ENCODE peak calls at places on chromosomes 13 and 19, in seven cellular contexts. U is NB4, G is H54, R is breast epithelium, F is right lobe of liver, K is body of pancreas, W is lower leg skin. P is an unnamed sample.

GRCh38 chr19:18607222-18608101 is 863 bp upstream of the CRLF1 start:
- DNase-seq in R (no peak), G (no peak), F (no peak), K (no peak), W (no peak), U (no peak), P (no peak)

GRCh38 chr13:48570225-48570828 is 37.4 kb upstream of the RCBTB2 start:
- DNase-seq in W (no peak), R (no peak), K (peak), U (peak), G (no peak), F (no peak), P (no peak)

GRCh38 chr13:108426893-108427292 is 157.4 kb downstream of the TNFSF13B start:
- DNase-seq in G (no peak), F (no peak), W (no peak), U (no peak), R (no peak), K (no peak), P (no peak)

GRCh38 chr13:100633461-100633860 is 41.1 kb downstream of the TMTC4 start:
- DNase-seq in G (peak), R (no peak), U (no peak), K (no peak), W (no peak), F (no peak), P (no peak)

GRCh38 chr13:113152894-113153809 is 5.3 kb upstream of the PROZ start:
- DNase-seq in K (peak), R (no peak), G (no peak), W (peak), F (peak), U (peak), P (peak)

GRCh38 chr19:43672061-43672679 is 2.2 kb upstream of the PLAUR start:
- DNase-seq in R (no peak), F (no peak), U (no peak), K (no peak), G (no peak), W (no peak), P (peak)

GRCh38 chr13:49606747-49607648 is 21.3 kb upstream of the ARL11 start:
- DNase-seq in F (peak), W (peak), G (peak), K (peak), R (peak), U (peak), P (peak)

GRCh38 chr13:33940256-33940655 is 122.3 kb downstream of the RFC3 start:
- DNase-seq in U (no peak), F (no peak), R (no peak), G (no peak), W (no peak), K (no peak), P (no peak)

GRCh38 chr13:44174769-44175425 is 198.7 kb upstream of the SERP2 start:
- DNase-seq in K (no peak), F (no peak), G (no peak), U (peak), W (no peak), R (no peak), P (peak)

GRCh38 chr19:6198896-6199239 is 63.4 kb downstream of the ACSBG2 start:
- DNase-seq in K (no peak), W (no peak), G (no peak), U (peak), F (no peak), R (no peak), P (no peak)

GRCh38 chr19:45091031-45091918 is 1.7 kb upstream of the PPP1R37 start:
- DNase-seq in F (peak), K (peak), G (peak), R (peak), W (peak), U (no peak), P (peak)

GRCh38 chr13:37621811-37622361 is 23.3 kb upstream of the POSTN start:
- DNase-seq in F (no peak), K (peak), W (no peak), R (no peak), G (no peak), U (no peak), P (no peak)

GRCh38 chr19:18233224-18233825 is 7.1 kb upstream of the PDE4C start:
- DNase-seq in F (peak), K (peak), G (no peak), U (peak), W (no peak), R (no peak), P (peak)

GRCh38 chr13:110312669-110313031 is 5.6 kb downstream of the COL4A2 start:
- DNase-seq in W (peak), R (no peak), G (peak), K (no peak), U (peak), F (no peak), P (no peak)

GRCh38 chr13:23086951-23087350 is 93.8 kb upstream of the SGCG start:
- DNase-seq in G (no peak), K (no peak), W (no peak), F (no peak), R (no peak), U (no peak), P (no peak)

GRCh38 chr19:32012886-32013635 is 332.3 kb upstream of the ZNF507 start:
- DNase-seq in W (no peak), F (no peak), U (no peak), K (no peak), R (no peak), G (no peak), P (no peak)

GRCh38 chr19:55638864-55639359 is 1.9 kb upstream of the ZNF580 start:
- DNase-seq in G (no peak), K (no peak), U (peak), F (no peak), W (peak), R (no peak), P (peak)

GRCh38 chr13:20128459-20128927 is 32.4 kb downstream of the GJA3 start:
- DNase-seq in F (peak), W (peak), G (no peak), U (peak), K (peak), R (no peak), P (no peak)

GRCh38 chr13:44304433-44304725 is 69.2 kb upstream of the SERP2 start:
- DNase-seq in K (no peak), W (no peak), U (no peak), F (no peak), G (no peak), R (no peak), P (no peak)

GRCh38 chr19:38728752-38729541 is 15.3 kb downstream of the CAPN12 start:
- DNase-seq in W (peak), U (no peak), G (no peak), K (peak), R (no peak), F (no peak), P (no peak)

GRCh38 chr13:28657784-28658538 is 969 bp upstream of the POMP start:
- DNase-seq in K (no peak), F (no peak), W (no peak), U (peak), G (no peak), R (no peak), P (peak)

GRCh38 chr13:82257790-82258507 is 1624.3 kb downstream of the SLITRK1 start:
- DNase-seq in K (no peak), U (no peak), W (no peak), G (no peak), F (no peak), R (no peak), P (no peak)

GRCh38 chr13:62687727-62688126 is 1272.1 kb upstream of the PCDH20 start:
- DNase-seq in G (no peak), W (no peak), R (no peak), K (no peak), U (no peak), F (no peak), P (no peak)

GRCh38 chr13:97559030-97559429 is 125.1 kb downstream of the RAP2A start:
- DNase-seq in W (no peak), F (no peak), K (no peak), U (no peak), R (no peak), G (no peak), P (no peak)

GRCh38 chr19:18294467-18294864 is 13.0 kb upstream of the JUND start:
- DNase-seq in F (peak), W (peak), G (no peak), K (peak), U (no peak), R (no peak), P (no peak)

DNA sequence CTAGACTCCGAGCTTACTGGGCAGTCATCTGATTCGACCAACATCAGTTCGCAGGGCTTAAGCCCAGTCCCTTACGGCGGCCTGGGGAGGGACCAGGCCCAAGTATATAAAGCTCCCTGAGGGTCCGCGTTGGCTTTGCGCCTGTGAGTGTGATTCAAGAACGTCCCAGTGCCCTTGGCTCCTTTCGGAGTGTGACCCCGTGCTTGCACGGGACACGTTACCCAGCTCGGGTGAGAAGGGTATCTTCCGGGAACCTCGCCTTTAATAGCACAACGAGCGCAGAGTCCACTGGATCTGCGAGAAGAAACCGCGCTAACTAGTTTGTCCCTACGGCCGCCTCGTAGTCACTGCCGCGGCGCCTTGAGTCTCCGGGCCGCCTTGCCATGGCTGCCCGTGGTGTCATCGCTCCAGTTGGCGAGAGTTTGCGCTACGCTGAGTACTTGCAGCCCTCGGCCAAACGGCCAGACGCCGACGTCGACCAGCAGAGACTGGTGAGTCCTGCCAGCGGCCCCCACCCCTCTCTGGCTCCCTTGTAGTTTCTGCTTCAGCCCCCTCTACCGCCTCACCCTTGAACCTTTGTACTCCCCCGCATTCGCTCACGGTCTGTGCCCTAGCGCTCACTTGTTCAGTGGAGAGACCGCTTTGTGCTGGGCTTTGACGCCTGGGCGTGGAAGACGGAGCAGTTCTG is at the start of gene DNAJC15:
- DNase-seq in W (peak), U (peak), K (peak), G (no peak), F (peak), R (peak), P (peak)
- TF ChIP-seq POLR2A in W (no peak), U (no peak), K (peak), G (peak), F (peak), R (peak), P (peak)

DNA sequence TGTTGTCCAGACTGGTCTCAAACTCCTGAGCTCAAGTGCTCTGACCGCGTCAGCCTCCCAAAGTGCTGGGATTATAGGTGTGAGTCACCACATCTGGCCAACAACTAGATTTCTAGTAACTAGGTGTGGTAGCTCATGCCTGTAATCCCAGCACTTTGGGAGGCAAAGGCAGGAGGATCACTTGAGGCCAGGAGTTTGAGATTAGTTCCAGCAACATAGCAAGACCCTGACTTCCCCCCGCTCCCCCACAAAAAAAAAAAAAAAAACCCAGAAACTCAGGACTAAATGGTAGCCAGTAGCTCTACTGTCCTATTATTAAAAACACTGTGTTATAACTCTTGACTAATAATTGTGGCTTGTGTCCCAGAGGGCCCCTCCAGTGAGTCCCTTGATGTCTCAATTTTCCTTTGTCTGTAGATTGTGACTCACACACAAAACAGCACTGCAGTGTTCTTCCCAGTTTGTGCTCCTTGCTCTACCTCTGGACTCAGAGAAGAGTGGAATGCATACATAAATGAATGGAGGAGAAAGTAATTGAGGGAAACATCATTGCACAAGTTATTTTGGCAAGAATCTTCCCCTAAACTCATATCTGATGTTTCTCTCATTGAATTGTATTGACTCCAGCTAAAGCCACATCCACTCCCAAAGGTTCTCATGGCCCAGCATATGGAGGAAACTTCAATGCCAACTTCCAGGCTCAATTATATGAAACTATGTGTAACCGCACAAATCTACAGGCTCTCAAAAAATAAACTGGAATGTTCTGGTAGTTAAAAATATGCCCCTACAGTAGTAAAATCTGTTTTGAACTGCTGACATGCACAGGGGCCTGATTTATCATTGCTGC is 8.8 kb downstream of the TPT1 start:
- DNase-seq in U (peak), R (no peak), G (no peak), K (peak), F (no peak), W (no peak), P (peak)
- TF ChIP-seq POLR2A in U (no peak), R (no peak), G (no peak), K (no peak), F (no peak), W (no peak), P (peak)

DNA sequence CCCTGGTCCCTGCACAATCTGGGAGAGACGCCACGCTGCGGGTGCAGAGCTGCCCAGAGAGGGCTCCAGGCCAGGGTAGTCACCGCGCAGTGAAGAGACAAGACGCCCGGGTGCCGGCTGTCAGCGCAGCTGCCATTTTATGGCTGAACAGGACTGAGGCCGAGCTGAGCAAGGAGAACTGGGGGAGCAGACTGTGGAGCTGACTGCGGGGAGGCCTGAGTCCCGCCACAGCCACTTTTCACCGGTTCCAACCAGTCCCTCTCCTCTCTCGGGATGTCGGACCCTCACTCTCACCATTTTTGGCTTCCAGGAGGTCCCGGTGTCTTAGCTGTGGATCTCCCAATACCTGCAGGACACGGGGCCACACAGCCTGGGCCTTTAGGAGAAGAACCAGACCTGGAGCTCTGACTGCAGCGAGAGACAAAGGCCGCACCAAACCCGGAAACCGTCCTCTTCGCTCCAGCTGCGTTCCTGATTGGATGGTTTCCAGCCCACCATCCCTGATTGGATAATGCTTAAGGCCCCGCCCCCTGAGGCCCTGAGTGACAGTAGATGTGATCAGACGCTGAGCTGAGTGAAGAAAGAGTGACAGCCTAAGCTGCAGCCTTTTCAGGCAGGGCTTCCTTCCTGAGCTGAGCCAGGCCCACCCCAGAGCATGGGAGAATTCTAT is at the start of gene ZNF626:
- DNase-seq in K (peak), R (peak), W (peak), G (peak), U (no peak), F (peak), P (peak)
- TF ChIP-seq POLR2A in K (peak), R (peak), W (no peak), G (no peak), U (no peak), F (peak), P (no peak)

GRCh38 chr19:41547569-41547968 is 28.4 kb upstream of the CEACAM21 start:
- DNase-seq in U (no peak), K (no peak), F (no peak), R (no peak), W (no peak), G (no peak), P (no peak)

GRCh38 chr19:41551711-41552110 is 24.3 kb upstream of the CEACAM21 start:
- DNase-seq in W (no peak), U (no peak), G (no peak), R (no peak), F (no peak), K (no peak), P (no peak)

GRCh38 chr19:41551212-41551610 is 24.8 kb upstream of the CEACAM21 start:
- DNase-seq in R (no peak), U (no peak), G (no peak), K (no peak), W (no peak), F (no peak), P (no peak)

GRCh38 chr19:41548047-41548446 is 27.9 kb upstream of the CEACAM21 start:
- DNase-seq in W (no peak), U (no peak), K (no peak), G (no peak), F (no peak), R (no peak), P (no peak)

GRCh38 chr19:41548954-41549688 is 26.8 kb upstream of the CEACAM21 start:
- DNase-seq in U (peak), F (no peak), W (no peak), G (no peak), K (no peak), R (no peak), P (no peak)
- TF ChIP-seq POLR2A in U (no peak), F (peak), W (no peak), G (no peak), K (peak), R (no peak), P (no peak)

GRCh38 chr19:50187937-50188336 is 15.5 kb upstream of the MYH14 start:
- DNase-seq in R (no peak), G (no peak), K (no peak), F (no peak), W (no peak), U (no peak), P (no peak)
- TF ChIP-seq POLR2A in R (no peak), G (no peak), K (no peak), F (no peak), W (no peak), U (no peak), P (no peak)

GRCh38 chr19:48702701-48703100 is 6.9 kb downstream of the FUT2 start:
- DNase-seq in F (no peak), R (no peak), K (no peak), G (no peak), W (no peak), U (no peak), P (no peak)
- TF ChIP-seq POLR2A in F (no peak), R (no peak), K (no peak), G (no peak), W (no peak), U (no peak), P (no peak)